ENCODE peak calls at places on chromosomes 11 and 22, in five cellular contexts. O is neural progenitor cell, V is fibroblast of lung, N is H9, K is HCT116. I is an unnamed sample. For H4K20me1, the result is how much of the 10 kb centered on the place peaks cover.

GRCh38 chr11:64223001-64223651 is 2.9 kb downstream of the TRPT1 start:
- DNase-seq in K (no peak), N (no peak), V (no peak), O (no peak), I (no peak)

GRCh38 chr22:22993184-22993583 is 77.1 kb upstream of the GNAZ start:
- DNase-seq in O (no peak), K (no peak), V (no peak), N (no peak), I (no peak)

GRCh38 chr11:110712643-110713468 is 619 bp upstream of the ARHGAP20 start:
- DNase-seq in K (no peak), O (peak), N (peak), V (peak), I (no peak)

GRCh38 chr22:35997438-35997837 is 31.2 kb downstream of the RBFOX2 start:
- DNase-seq in O (no peak), N (no peak), K (no peak), V (peak), I (no peak)

GRCh38 chr22:30181459-30182353 is 64.9 kb downstream of the LIF start:
- DNase-seq in V (no peak), K (no peak), O (no peak), N (no peak), I (no peak)

GRCh38 chr11:69463181-69463891 is 18.1 kb upstream of the LINC01488 start:
- DNase-seq in V (peak), O (peak), N (no peak), K (no peak), I (no peak)

GRCh38 chr11:91792779-91793262 is 431.8 kb upstream of the FAT3 start:
- DNase-seq in V (no peak), K (no peak), N (no peak), O (no peak), I (no peak)

GRCh38 chr11:72723508-72723907 is 28.7 kb downstream of the ARAP1 start:
- DNase-seq in O (no peak), V (no peak), K (no peak), N (no peak), I (no peak)

GRCh38 chr11:11500744-11501487 is 120.9 kb downstream of the GALNT18 start:
- DNase-seq in V (no peak), O (no peak), K (no peak), N (peak), I (no peak)

GRCh38 chr22:38735126-38735464 is 20.7 kb downstream of the SUN2 start:
- DNase-seq in N (no peak), O (no peak), V (no peak), K (no peak), I (no peak)
- H3K9ac ChIP-seq in N (no peak), O (no peak), V (no peak), K (no peak), I (no peak)

DNA sequence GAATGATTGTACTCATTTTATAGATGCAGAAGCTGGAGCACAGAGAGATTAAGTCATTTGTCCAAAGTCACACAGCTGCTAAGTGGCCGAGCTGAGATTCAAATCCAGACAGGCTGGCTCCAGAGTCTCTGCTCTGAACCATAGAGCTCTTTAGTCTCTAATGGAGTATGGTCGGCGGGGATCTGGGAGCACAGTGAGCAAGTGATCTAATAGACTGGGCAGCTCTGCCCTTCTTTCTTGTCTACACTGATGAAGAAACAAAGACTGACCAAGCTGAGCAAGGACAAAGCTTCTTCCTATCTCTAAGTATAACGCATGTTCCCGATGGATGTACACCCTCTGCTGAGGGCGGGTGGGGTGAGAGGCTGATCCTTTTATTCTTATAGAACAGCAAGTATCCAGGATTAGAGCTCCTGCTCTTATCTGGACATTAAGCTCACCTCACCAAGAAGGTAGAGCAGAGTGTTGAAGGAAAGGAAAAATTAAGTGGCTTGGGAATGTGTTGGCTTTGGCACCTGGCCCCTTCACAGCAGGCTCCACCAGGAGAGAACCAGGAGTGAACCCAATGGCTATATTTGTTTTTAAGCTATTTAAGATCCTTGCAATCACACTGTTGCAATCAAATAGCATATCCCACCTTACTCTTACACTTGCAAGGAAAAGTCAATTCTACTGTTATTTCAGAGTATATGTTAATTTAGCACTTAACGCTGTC is 68.7 kb downstream of the ETS1 start:
- DNase-seq in N (no peak), O (no peak), V (peak), K (no peak), I (peak)
- H4K20me1 ChIP-seq in N (under half), O (under half), V (under half), K (under half), I (under half)

DNA sequence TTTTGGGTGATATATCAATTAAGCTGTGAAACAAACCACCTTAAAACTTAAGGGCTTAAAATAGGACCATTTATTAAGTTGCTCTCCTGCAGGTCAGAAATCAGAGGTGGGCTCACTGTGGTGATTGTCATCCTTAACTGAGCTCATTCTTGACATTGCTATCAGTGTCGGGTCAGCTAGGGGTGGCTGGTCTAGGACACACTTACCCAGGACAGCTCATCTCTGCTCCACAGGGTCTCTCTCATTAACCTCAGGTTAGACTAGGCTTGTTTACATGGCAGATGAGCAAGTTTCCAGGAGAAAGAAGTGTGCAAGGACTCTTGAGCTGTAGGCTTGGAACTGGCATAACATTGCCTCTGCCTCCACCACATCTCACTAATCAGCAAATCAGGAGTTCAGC is 601.0 kb upstream of the RAG2 start:
- DNase-seq in K (no peak), V (no peak), O (no peak), N (no peak), I (no peak)
- H2AFZ ChIP-seq in K (no peak), V (no peak), O (no peak), N (no peak), I (no peak)

GRCh38 chr11:85685820-85686459 is at the start of gene CCDC89:
- DNase-seq in V (peak), O (peak), N (no peak), K (no peak), I (peak)
- H3K9ac ChIP-seq in V (peak), O (no peak), N (no peak), K (no peak), I (no peak)